ENCODE peak calls at places on chromosomes 16 and 17, in five cellular contexts. D is heart right ventricle, V is IMR-90, O is colonic mucosa, Z is uterus. C is an unnamed sample.
A peak's percentile ranks its signal among the peaks of the same experiment; 100 is the strongest.

GRCh38 chr17:11996722-11997146 is 541 bp downstream of the ZNF18 start:
- DNase-seq in V (peak; percentile 28), Z (no peak), D (no peak), O (peak; percentile 66), C (no peak)

GRCh38 chr16:73228649-73229048 is 180.7 kb upstream of the ZFHX3 start:
- DNase-seq in O (no peak), Z (no peak), V (peak; percentile 98), D (no peak), C (no peak)

GRCh38 chr16:15783985-15784384 is 72.8 kb downstream of the MYH11 start:
- DNase-seq in Z (no peak), O (no peak), D (no peak), V (no peak), C (no peak)

GRCh38 chr16:69840975-69841374 is 78.8 kb downstream of the WWP2 start:
- DNase-seq in O (peak; percentile 82), D (no peak), Z (no peak), V (no peak), C (no peak)

GRCh38 chr17:2025220-2025621 is at the start of gene RTN4RL1:
- DNase-seq in D (peak; percentile 76), O (peak; percentile 62), Z (peak; percentile 61), V (no peak), C (peak; percentile 81)

GRCh38 chr16:89160977-89161701 is 10.4 kb upstream of the CDH15 start:
- DNase-seq in D (no peak), V (no peak), O (no peak), Z (no peak), C (no peak)

GRCh38 chr16:46629331-46629843 is 8.2 kb upstream of the SHCBP1 start:
- DNase-seq in D (no peak), Z (no peak), O (peak; percentile 23), V (peak; percentile 60), C (peak; percentile 41)

GRCh38 chr16:49620158-49620867 is 235.6 kb downstream of the ZNF423 start:
- DNase-seq in V (peak; percentile 53), D (peak; percentile 89), O (peak; percentile 29), Z (peak; percentile 75), C (no peak)

GRCh38 chr17:49520386-49521087 is 25.4 kb downstream of the NGFR start:
- DNase-seq in O (no peak), D (no peak), Z (no peak), V (no peak), C (no peak)

GRCh38 chr16:67773569-67774456 is 32.5 kb downstream of the RANBP10 start:
- DNase-seq in D (no peak), O (no peak), Z (no peak), V (peak; percentile 23), C (no peak)

GRCh38 chr17:64502809-64503208 is 3.3 kb downstream of the DDX5 start:
- DNase-seq in O (no peak), Z (no peak), V (peak; percentile 68), D (no peak), C (no peak)
- H3K4me1 ChIP-seq in O (peaks cover 8% of the 10 kb centered on the region), Z (no peaks in the 10 kb centered on the region), V (peaks cover 2% of the 10 kb centered on the region), D (peaks cover 71% of the 10 kb centered on the region), C (peaks cover 19% of the 10 kb centered on the region)

GRCh38 chr16:54193656-54194007 is 93.0 kb downstream of the IRX3 start:
- DNase-seq in D (peak; percentile 85), O (peak; percentile 78), V (peak; percentile 25), Z (peak; percentile 43), C (peak; percentile 83)
- H3K4me3 ChIP-seq in D (peak overlapping the region; percentile 27), O (no peak overlapping the region), V (no peak overlapping the region), Z (peak overlapping the region; percentile 1), C (peak overlapping the region; percentile 16)

DNA sequence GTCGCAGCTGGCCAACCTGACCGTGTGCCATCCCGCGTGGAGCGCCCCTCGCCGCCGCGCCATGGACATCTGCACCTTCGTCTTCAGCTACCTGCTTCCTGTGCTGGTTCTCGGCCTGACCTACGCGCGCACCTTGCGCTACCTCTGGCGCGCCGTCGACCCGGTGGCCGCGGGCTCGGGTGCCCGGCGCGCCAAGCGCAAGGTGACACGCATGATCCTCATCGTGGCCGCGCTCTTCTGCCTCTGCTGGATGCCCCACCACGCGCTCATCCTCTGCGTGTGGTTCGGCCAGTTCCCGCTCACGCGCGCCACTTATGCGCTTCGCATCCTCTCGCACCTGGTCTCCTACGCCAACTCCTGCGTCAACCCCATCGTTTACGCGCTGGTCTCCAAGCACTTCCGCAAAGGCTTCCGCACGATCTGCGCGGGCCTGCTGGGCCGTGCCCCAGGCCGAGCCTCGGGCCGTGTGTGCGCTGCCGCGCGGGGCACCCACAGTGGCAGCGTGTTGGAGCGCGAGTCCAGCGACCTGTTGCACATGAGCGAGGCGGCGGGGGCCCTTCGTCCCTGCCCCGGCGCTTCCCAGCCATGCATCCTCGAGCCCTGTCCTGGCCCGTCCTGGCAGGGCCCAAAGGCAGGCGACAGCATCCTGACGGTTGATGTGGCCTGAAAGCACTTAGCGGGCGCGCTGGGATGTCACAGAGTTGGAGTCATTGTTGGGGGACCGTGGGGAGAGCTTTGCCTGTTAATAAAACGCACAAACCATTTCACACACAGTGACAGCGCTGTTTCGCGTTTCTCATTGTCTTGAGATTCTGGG is 2.0 kb upstream of the ZACN start:
- DNase-seq in D (no peak), O (no peak), Z (no peak), V (peak; percentile 41), C (peak; percentile 54)
- H3K4me1 ChIP-seq in D (peaks cover 40% of the 10 kb centered on the region), O (peaks cover 28% of the 10 kb centered on the region), Z (peaks cover 13% of the 10 kb centered on the region), V (peaks cover 3% of the 10 kb centered on the region), C (peaks cover 44% of the 10 kb centered on the region)

GRCh38 chr17:58279736-58280479 is 827 bp downstream of the MPO start:
- DNase-seq in D (no peak), Z (no peak), V (no peak), O (no peak), C (no peak)
- H3K4me3 ChIP-seq in D (no peak overlapping the region), Z (no peak overlapping the region), V (no peak overlapping the region), O (no peak overlapping the region), C (no peak overlapping the region)

DNA sequence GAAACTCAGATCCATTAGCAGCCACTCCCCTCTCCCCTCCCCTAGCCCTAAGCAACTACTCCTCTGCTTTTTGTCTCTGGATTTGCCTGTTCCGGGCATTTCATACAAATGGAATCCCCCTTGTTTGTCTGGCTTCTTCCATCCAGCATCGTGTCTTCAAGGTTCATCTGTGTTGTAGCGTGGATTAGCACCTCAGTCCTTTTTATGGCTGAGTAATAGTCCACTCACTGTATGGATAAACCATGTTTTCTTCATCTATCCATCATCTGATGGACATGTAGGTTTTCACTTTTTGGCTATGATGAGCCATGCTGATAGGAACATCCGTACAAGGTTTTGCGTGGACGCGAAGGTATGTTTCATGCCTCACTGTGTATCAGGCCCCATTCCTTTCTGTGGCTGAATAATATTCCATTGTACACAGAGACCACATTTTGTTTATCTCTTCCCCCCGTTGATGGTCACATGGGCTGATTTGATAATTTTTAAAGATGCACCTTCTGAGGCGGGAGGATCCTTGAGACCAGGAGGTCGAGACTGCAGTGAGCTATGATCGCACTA is 8.9 kb upstream of the GSE1 start:
- DNase-seq in V (no peak), O (no peak), D (no peak), Z (no peak), C (no peak)
- H3K4me1 ChIP-seq in V (peaks cover 5% of the 10 kb centered on the region), O (peaks cover 19% of the 10 kb centered on the region), D (peaks cover 13% of the 10 kb centered on the region), Z (peaks cover 18% of the 10 kb centered on the region), C (peaks cover 69% of the 10 kb centered on the region)

GRCh38 chr17:4999429-5000093 is 1.8 kb downstream of the KIF1C start:
- DNase-seq in O (no peak), D (no peak), Z (no peak), V (no peak), C (no peak)
- H3K4me3 ChIP-seq in O (peak overlapping the region; percentile 99), D (peak overlapping the region; percentile 95), Z (peak overlapping the region; percentile 78), V (peak overlapping the region; percentile 8), C (peak overlapping the region; percentile 92)

C was measured in neural progenitor cell.